ENCODE peak calls at places on chromosome 6, in seven cellular contexts. U is stomach, T is ureter, O is endothelial cell, E is LoVo, H is NCI-H510A treated with DMSO at 0.1 percent for 48 hours, W is brain microvascular endothelial cell. G is an unnamed sample.

GRCh38 chr6:157593596-157593995 is 212.6 kb downstream of the ZDHHC14 start:
- DNase-seq in U (no peak), T (no peak), O (no peak), E (no peak), H (no peak), W (no peak), G (no peak)

GRCh38 chr6:56851104-56851503 is 103.8 kb upstream of the BEND6 start:
- DNase-seq in U (no peak), T (no peak), O (peak; percentile 12), E (no peak), H (no peak), W (peak; percentile 33), G (no peak)

GRCh38 chr6:34090495-34090894 is 55.4 kb downstream of the GRM4 start:
- DNase-seq in U (no peak), T (no peak), O (no peak), E (no peak), H (no peak), W (no peak), G (no peak)

GRCh38 chr6:3334579-3334978 is 75.8 kb downstream of the PSMG4 start:
- DNase-seq in U (peak; percentile 85), T (no peak), O (no peak), E (no peak), H (peak; percentile 11), W (no peak), G (peak; percentile 95)

GRCh38 chr6:33815854-33816253 is 12.1 kb upstream of the MLN start:
- DNase-seq in U (no peak), T (no peak), O (peak; percentile 39), E (no peak), H (peak; percentile 61), W (peak; percentile 11), G (no peak)

GRCh38 chr6:151683381-151683780 is 124.1 kb upstream of the ESR1 start:
- DNase-seq in U (no peak), T (no peak), O (no peak), E (no peak), H (no peak), W (no peak), G (no peak)

GRCh38 chr6:26118999-26119398 is 31.8 kb downstream of the HFE start:
- DNase-seq in U (peak; percentile 59), T (no peak), O (no peak), E (peak; percentile 29), H (peak; percentile 73), W (no peak), G (no peak)

GRCh38 chr6:4435981-4436445 is 300.6 kb upstream of the ECI2 start:
- DNase-seq in U (no peak), T (no peak), O (no peak), E (no peak), H (no peak), W (no peak), G (no peak)

GRCh38 chr6:144286503-144287393 is 1.6 kb downstream of the UTRN start:
- DNase-seq in U (peak; percentile 79), T (peak; percentile 62), O (peak; percentile 74), E (peak; percentile 83), H (no peak), W (peak; percentile 89), G (peak; percentile 90)

GRCh38 chr6:38912378-38912777 is 136.2 kb upstream of the GLP1R start:
- DNase-seq in U (no peak), T (no peak), O (no peak), E (no peak), H (no peak), W (no peak), G (no peak)

GRCh38 chr6:18242062-18242851 is 22.1 kb downstream of the DEK start:
- DNase-seq in U (no peak), T (no peak), O (no peak), E (peak; percentile 82), H (no peak), W (peak; percentile 92), G (no peak)

GRCh38 chr6:56087421-56087820 is 160.0 kb downstream of the COL21A1 start:
- DNase-seq in U (no peak), T (no peak), O (no peak), E (no peak), H (no peak), W (peak; percentile 78), G (no peak)

GRCh38 chr6:43763133-43763797 is 6.7 kb upstream of the VEGFA start:
- DNase-seq in U (no peak), T (no peak), O (no peak), E (no peak), H (no peak), W (no peak), G (no peak)

GRCh38 chr6:130178692-130179091 is 44.1 kb downstream of the SAMD3 start:
- DNase-seq in U (no peak), T (no peak), O (no peak), E (peak; percentile 83), H (no peak), W (peak; percentile 95), G (no peak)

GRCh38 chr6:159691133-159691962 is 1.7 kb downstream of the SOD2 start:
- DNase-seq in U (no peak), T (peak; percentile 46), O (no peak), E (peak; percentile 72), H (peak; percentile 13), W (peak; percentile 67), G (no peak)

GRCh38 chr6:125124250-125124777 is 29.3 kb upstream of the TPD52L1 start:
- DNase-seq in U (no peak), T (no peak), O (no peak), E (peak; percentile 57), H (no peak), W (no peak), G (no peak)

G was measured in body of pancreas.